ENCODE peak calls at places on chromosomes 7 and 10, in six cellular contexts. One of them, this sample, is unnamed.

GRCh38 chr7:144384555-144385245 is 18.8 kb downstream of the NOBOX start:
- DNase-seq in AG10803: peak
- DNase-seq in dorsolateral prefrontal cortex: no peak
- DNase-seq in spleen: no peak
- DNase-seq in suprapubic skin: peak
- DNase-seq in fibroblast of mammary gland: peak
- DNase-seq in this sample: peak

GRCh38 chr10:103727546-103727963 is 127.8 kb downstream of the SH3PXD2A start:
- DNase-seq in AG10803: no peak
- DNase-seq in dorsolateral prefrontal cortex: peak
- DNase-seq in spleen: no peak
- DNase-seq in suprapubic skin: no peak
- DNase-seq in fibroblast of mammary gland: no peak
- DNase-seq in this sample: no peak

GRCh38 chr7:64876792-64877713 is 26.0 kb upstream of the ZNF273 start:
- DNase-seq in AG10803: no peak
- DNase-seq in dorsolateral prefrontal cortex: peak
- DNase-seq in spleen: peak
- DNase-seq in suprapubic skin: peak
- DNase-seq in fibroblast of mammary gland: peak
- DNase-seq in this sample: peak

GRCh38 chr10:33921970-33922605 is 587.6 kb upstream of the NRP1 start:
- DNase-seq in AG10803: no peak
- DNase-seq in dorsolateral prefrontal cortex: no peak
- DNase-seq in spleen: no peak
- DNase-seq in suprapubic skin: no peak
- DNase-seq in fibroblast of mammary gland: no peak
- DNase-seq in this sample: no peak

GRCh38 chr10:99698504-99699080 is 33.3 kb downstream of the COX15 start:
- DNase-seq in AG10803: no peak
- DNase-seq in dorsolateral prefrontal cortex: no peak
- DNase-seq in spleen: no peak
- DNase-seq in suprapubic skin: no peak
- DNase-seq in fibroblast of mammary gland: no peak
- DNase-seq in this sample: peak

GRCh38 chr7:16926283-16926682 is 44.5 kb upstream of the AGR3 start:
- DNase-seq in AG10803: peak
- DNase-seq in dorsolateral prefrontal cortex: no peak
- DNase-seq in spleen: no peak
- DNase-seq in suprapubic skin: no peak
- DNase-seq in fibroblast of mammary gland: peak
- DNase-seq in this sample: peak

GRCh38 chr7:157139142-157140117 is 704 bp downstream of the UBE3C start:
- DNase-seq in AG10803: peak
- DNase-seq in dorsolateral prefrontal cortex: no peak
- DNase-seq in spleen: peak
- DNase-seq in suprapubic skin: peak
- DNase-seq in fibroblast of mammary gland: peak
- DNase-seq in this sample: peak

GRCh38 chr10:10128387-10128786 is 889.3 kb upstream of the CELF2 start:
- DNase-seq in AG10803: no peak
- DNase-seq in dorsolateral prefrontal cortex: no peak
- DNase-seq in spleen: no peak
- DNase-seq in suprapubic skin: no peak
- DNase-seq in fibroblast of mammary gland: peak
- DNase-seq in this sample: peak

GRCh38 chr7:105439174-105439893 is 50.6 kb upstream of the SRPK2 start:
- DNase-seq in AG10803: peak
- DNase-seq in dorsolateral prefrontal cortex: no peak
- DNase-seq in spleen: no peak
- DNase-seq in suprapubic skin: no peak
- DNase-seq in fibroblast of mammary gland: peak
- DNase-seq in this sample: peak

GRCh38 chr10:45425628-45426563 is 51.9 kb downstream of the ALOX5 start:
- DNase-seq in AG10803: no peak
- DNase-seq in dorsolateral prefrontal cortex: no peak
- DNase-seq in spleen: peak
- DNase-seq in suprapubic skin: no peak
- DNase-seq in fibroblast of mammary gland: peak
- DNase-seq in this sample: peak

DNA sequence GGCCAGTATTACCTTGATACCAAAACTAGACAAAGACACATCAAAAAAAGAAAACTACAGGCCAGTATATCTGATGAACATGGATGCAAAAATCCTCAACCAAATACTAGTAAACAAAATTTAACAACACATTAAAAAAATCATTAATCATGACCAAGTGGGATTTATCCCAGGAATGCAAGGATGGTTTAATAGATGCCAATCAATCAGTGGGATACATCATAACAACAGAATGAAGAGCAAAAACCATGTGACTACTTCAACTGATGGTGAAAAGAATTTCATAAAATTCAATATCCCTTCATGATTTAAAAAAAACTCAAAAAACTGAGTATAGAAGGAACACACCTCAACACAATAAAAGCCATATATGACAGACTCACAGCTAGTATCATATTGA is 25.2 kb upstream of the UBN2 start:
- DNase-seq in AG10803: no peak
- DNase-seq in dorsolateral prefrontal cortex: no peak
- DNase-seq in spleen: no peak
- DNase-seq in suprapubic skin: no peak
- DNase-seq in fibroblast of mammary gland: no peak
- DNase-seq in this sample: no peak
- TF ChIP-seq CTCF in AG10803: no peak
- TF ChIP-seq CTCF in dorsolateral prefrontal cortex: no peak
- TF ChIP-seq CTCF in spleen: no peak
- TF ChIP-seq CTCF in suprapubic skin: no peak
- TF ChIP-seq CTCF in fibroblast of mammary gland: no peak
- TF ChIP-seq CTCF in this sample: no peak

GRCh38 chr10:13712799-13713581 is 126.2 kb downstream of the PRPF18 start:
- DNase-seq in AG10803: peak
- DNase-seq in dorsolateral prefrontal cortex: peak
- DNase-seq in spleen: peak
- DNase-seq in suprapubic skin: peak
- DNase-seq in fibroblast of mammary gland: peak
- DNase-seq in this sample: peak
- H3K4me3 ChIP-seq in AG10803: no peak
- H3K4me3 ChIP-seq in dorsolateral prefrontal cortex: no peak
- H3K4me3 ChIP-seq in spleen: no peak
- H3K4me3 ChIP-seq in suprapubic skin: no peak
- H3K4me3 ChIP-seq in fibroblast of mammary gland: no peak
- H3K4me3 ChIP-seq in this sample: no peak

DNA sequence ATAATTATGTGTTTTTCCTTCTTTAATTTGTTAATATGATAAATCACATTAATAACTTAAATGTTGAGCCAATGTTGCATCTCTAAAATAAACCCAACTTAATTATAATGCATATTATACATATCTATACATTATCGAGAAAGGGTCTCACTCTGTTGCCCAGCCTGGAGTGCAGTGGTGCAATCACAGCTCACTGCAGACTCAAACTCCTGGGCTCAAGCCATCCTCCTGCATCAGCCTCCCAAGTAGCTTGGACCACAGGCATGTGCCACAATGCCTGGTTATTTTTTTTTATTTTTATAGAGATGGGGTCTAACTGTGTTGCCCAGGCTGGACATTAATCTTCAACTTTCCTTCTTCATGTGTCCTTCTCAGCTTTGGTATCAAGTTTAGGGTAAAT is 98.9 kb downstream of the INHBA start:
- DNase-seq in AG10803: no peak
- DNase-seq in dorsolateral prefrontal cortex: no peak
- DNase-seq in spleen: no peak
- DNase-seq in suprapubic skin: no peak
- DNase-seq in fibroblast of mammary gland: no peak
- DNase-seq in this sample: no peak
- TF ChIP-seq CTCF in AG10803: no peak
- TF ChIP-seq CTCF in dorsolateral prefrontal cortex: no peak
- TF ChIP-seq CTCF in spleen: no peak
- TF ChIP-seq CTCF in suprapubic skin: no peak
- TF ChIP-seq CTCF in fibroblast of mammary gland: no peak
- TF ChIP-seq CTCF in this sample: no peak

GRCh38 chr7:128812514-128813168 is 17.6 kb upstream of the FLNC start:
- DNase-seq in AG10803: no peak
- DNase-seq in dorsolateral prefrontal cortex: no peak
- DNase-seq in spleen: peak
- DNase-seq in suprapubic skin: no peak
- DNase-seq in fibroblast of mammary gland: no peak
- DNase-seq in this sample: peak

GRCh38 chr7:128810997-128811396 is 19.2 kb upstream of the FLNC start:
- DNase-seq in AG10803: no peak
- DNase-seq in dorsolateral prefrontal cortex: no peak
- DNase-seq in spleen: no peak
- DNase-seq in suprapubic skin: no peak
- DNase-seq in fibroblast of mammary gland: no peak
- DNase-seq in this sample: no peak

GRCh38 chr7:128809363-128809762 is 17.6 kb downstream of the CCDC136 start:
- DNase-seq in AG10803: no peak
- DNase-seq in dorsolateral prefrontal cortex: no peak
- DNase-seq in spleen: no peak
- DNase-seq in suprapubic skin: no peak
- DNase-seq in fibroblast of mammary gland: no peak
- DNase-seq in this sample: no peak

GRCh38 chr7:128810473-128810872 is 18.7 kb downstream of the CCDC136 start:
- DNase-seq in AG10803: no peak
- DNase-seq in dorsolateral prefrontal cortex: no peak
- DNase-seq in spleen: no peak
- DNase-seq in suprapubic skin: no peak
- DNase-seq in fibroblast of mammary gland: peak
- DNase-seq in this sample: no peak

GRCh38 chr7:128811631-128812430 is 18.4 kb upstream of the FLNC start:
- DNase-seq in AG10803: no peak
- DNase-seq in dorsolateral prefrontal cortex: no peak
- DNase-seq in spleen: no peak
- DNase-seq in suprapubic skin: no peak
- DNase-seq in fibroblast of mammary gland: no peak
- DNase-seq in this sample: no peak
- H3K4me3 ChIP-seq in AG10803: no peak
- H3K4me3 ChIP-seq in dorsolateral prefrontal cortex: no peak
- H3K4me3 ChIP-seq in spleen: no peak
- H3K4me3 ChIP-seq in suprapubic skin: no peak
- H3K4me3 ChIP-seq in fibroblast of mammary gland: no peak
- H3K4me3 ChIP-seq in this sample: no peak

GRCh38 chr7:42645906-42646305 is 266.0 kb downstream of the C7orf25 start:
- DNase-seq in AG10803: peak
- DNase-seq in dorsolateral prefrontal cortex: no peak
- DNase-seq in spleen: no peak
- DNase-seq in suprapubic skin: no peak
- DNase-seq in fibroblast of mammary gland: peak
- DNase-seq in this sample: peak

GRCh38 chr7:42642699-42643098 is 269.2 kb downstream of the C7orf25 start:
- DNase-seq in AG10803: no peak
- DNase-seq in dorsolateral prefrontal cortex: no peak
- DNase-seq in spleen: no peak
- DNase-seq in suprapubic skin: no peak
- DNase-seq in fibroblast of mammary gland: no peak
- DNase-seq in this sample: no peak

GRCh38 chr7:42639930-42640329 is 271.9 kb downstream of the C7orf25 start:
- DNase-seq in AG10803: peak
- DNase-seq in dorsolateral prefrontal cortex: no peak
- DNase-seq in spleen: no peak
- DNase-seq in suprapubic skin: no peak
- DNase-seq in fibroblast of mammary gland: no peak
- DNase-seq in this sample: no peak
- TF ChIP-seq CTCF in AG10803: peak
- TF ChIP-seq CTCF in dorsolateral prefrontal cortex: no peak
- TF ChIP-seq CTCF in spleen: no peak
- TF ChIP-seq CTCF in suprapubic skin: no peak
- TF ChIP-seq CTCF in fibroblast of mammary gland: no peak
- TF ChIP-seq CTCF in this sample: no peak

DNA sequence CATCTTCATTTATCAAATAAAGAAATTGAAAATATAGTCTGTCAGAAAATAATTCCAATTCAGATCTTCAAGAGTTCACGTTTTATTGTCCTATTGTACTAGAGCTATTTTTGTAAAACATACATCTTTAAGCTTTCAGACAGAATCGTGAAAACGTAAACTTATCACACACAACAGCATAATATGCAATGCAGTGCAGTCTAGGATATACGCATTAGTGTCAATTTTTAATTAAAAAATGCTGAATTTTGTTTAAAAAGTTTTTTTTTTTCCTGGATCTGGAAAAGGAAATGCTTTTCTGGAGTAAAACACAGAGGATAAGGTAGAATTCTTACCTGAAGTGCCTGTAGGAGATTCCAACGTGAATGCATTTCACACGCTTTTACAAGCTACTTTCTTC is 458.2 kb upstream of the KLF6 start:
- DNase-seq in AG10803: no peak
- DNase-seq in dorsolateral prefrontal cortex: no peak
- DNase-seq in spleen: no peak
- DNase-seq in suprapubic skin: no peak
- DNase-seq in fibroblast of mammary gland: no peak
- DNase-seq in this sample: no peak
- H3K4me3 ChIP-seq in AG10803: peak
- H3K4me3 ChIP-seq in dorsolateral prefrontal cortex: no peak
- H3K4me3 ChIP-seq in spleen: no peak
- H3K4me3 ChIP-seq in suprapubic skin: peak
- H3K4me3 ChIP-seq in fibroblast of mammary gland: peak
- H3K4me3 ChIP-seq in this sample: peak

DNA sequence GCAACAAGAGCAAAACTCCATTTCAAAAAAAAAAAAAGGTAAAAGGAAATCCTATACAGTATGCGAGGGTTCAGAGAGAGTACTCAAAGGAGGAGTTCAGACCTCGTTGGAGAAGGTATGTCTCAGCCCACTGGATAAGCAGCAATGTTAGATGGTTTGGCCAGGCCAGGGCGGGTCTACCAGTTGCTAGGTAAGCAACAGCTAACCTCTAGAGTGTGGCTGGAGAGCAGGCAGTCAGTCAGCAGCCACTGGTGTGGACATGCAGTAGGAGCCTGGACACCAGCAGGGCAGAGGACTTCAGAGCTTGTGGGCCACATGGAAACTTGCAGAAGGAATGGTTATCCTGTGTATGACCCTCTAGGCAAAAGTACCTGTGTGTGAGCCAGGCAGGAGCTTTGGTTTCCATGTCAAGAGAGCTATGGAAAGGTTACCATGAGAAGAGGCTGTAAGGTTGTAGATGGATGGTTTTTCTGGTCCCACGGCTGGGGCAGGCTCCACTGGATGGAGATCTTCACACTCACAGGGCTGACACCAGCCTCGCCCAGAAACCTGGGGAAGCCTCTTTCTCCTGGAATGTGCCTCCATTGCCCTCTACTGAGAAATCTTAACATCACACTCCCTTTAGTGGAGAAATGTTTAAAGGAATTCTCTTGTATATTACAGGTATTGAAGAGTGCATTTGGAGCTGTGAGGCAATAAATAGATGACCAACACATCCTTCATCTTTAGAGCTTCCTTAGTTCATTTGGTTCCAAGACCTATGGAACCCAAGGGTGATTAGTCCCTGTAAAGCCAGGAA is 63.6 kb downstream of the CCDC186 start:
- DNase-seq in AG10803: no peak
- DNase-seq in dorsolateral prefrontal cortex: no peak
- DNase-seq in spleen: no peak
- DNase-seq in suprapubic skin: no peak
- DNase-seq in fibroblast of mammary gland: peak
- DNase-seq in this sample: no peak
- TF ChIP-seq CTCF in AG10803: peak
- TF ChIP-seq CTCF in dorsolateral prefrontal cortex: peak
- TF ChIP-seq CTCF in spleen: no peak
- TF ChIP-seq CTCF in suprapubic skin: no peak
- TF ChIP-seq CTCF in fibroblast of mammary gland: no peak
- TF ChIP-seq CTCF in this sample: peak

This sample was measured in fibroblast of pulmonary artery.